ENCODE peak calls at places on chromosomes 11 and 22, in seven cellular contexts. One of them, this sample, is unnamed.

GRCh38 chr11:106288988-106289387 is 211.5 kb downstream of the AASDHPPT start:
- DNase-seq in GM12878: no peak
- DNase-seq in K562: no peak
- DNase-seq in SK-N-SH: no peak
- DNase-seq in HepG2: no peak
- DNase-seq in H1: no peak
- DNase-seq in GM12892: no peak
- DNase-seq in this sample: no peak

GRCh38 chr22:19201858-19202798 is 23.6 kb upstream of the SLC25A1 start:
- DNase-seq in GM12878: no peak
- DNase-seq in K562: peak
- DNase-seq in SK-N-SH: no peak
- DNase-seq in HepG2: no peak
- DNase-seq in H1: no peak
- DNase-seq in GM12892: no peak
- DNase-seq in this sample: no peak

GRCh38 chr22:23305321-23305910 is 125.1 kb downstream of the BCR start:
- DNase-seq in GM12878: no peak
- DNase-seq in K562: no peak
- DNase-seq in SK-N-SH: peak
- DNase-seq in HepG2: no peak
- DNase-seq in H1: no peak
- DNase-seq in GM12892: no peak
- DNase-seq in this sample: no peak

GRCh38 chr22:25174888-25175411 is 24.7 kb upstream of the CRYBB3 start:
- DNase-seq in GM12878: no peak
- DNase-seq in K562: no peak
- DNase-seq in SK-N-SH: no peak
- DNase-seq in HepG2: no peak
- DNase-seq in H1: no peak
- DNase-seq in GM12892: no peak
- DNase-seq in this sample: no peak

GRCh38 chr11:2741377-2742131 is 41.8 kb upstream of the KCNQ1OT1 start:
- DNase-seq in GM12878: no peak
- DNase-seq in K562: peak
- DNase-seq in SK-N-SH: no peak
- DNase-seq in HepG2: no peak
- DNase-seq in H1: no peak
- DNase-seq in GM12892: no peak
- DNase-seq in this sample: no peak

GRCh38 chr11:8442301-8442700 is 151.7 kb downstream of the STK33 start:
- DNase-seq in GM12878: no peak
- DNase-seq in K562: no peak
- DNase-seq in SK-N-SH: peak
- DNase-seq in HepG2: peak
- DNase-seq in H1: no peak
- DNase-seq in GM12892: no peak
- DNase-seq in this sample: no peak

GRCh38 chr11:1502168-1502955 is 15.8 kb upstream of the MOB2 start:
- DNase-seq in GM12878: no peak
- DNase-seq in K562: no peak
- DNase-seq in SK-N-SH: no peak
- DNase-seq in HepG2: no peak
- DNase-seq in H1: no peak
- DNase-seq in GM12892: no peak
- DNase-seq in this sample: no peak

GRCh38 chr22:46828323-46829139 is 66.1 kb downstream of the TBC1D22A start:
- DNase-seq in GM12878: no peak
- DNase-seq in K562: no peak
- DNase-seq in SK-N-SH: peak
- DNase-seq in HepG2: no peak
- DNase-seq in H1: no peak
- DNase-seq in GM12892: no peak
- DNase-seq in this sample: no peak

GRCh38 chr11:94873910-94874575 is 99.3 kb downstream of the CWC15 start:
- DNase-seq in GM12878: no peak
- DNase-seq in K562: no peak
- DNase-seq in SK-N-SH: no peak
- DNase-seq in HepG2: no peak
- DNase-seq in H1: no peak
- DNase-seq in GM12892: no peak
- DNase-seq in this sample: no peak

GRCh38 chr11:47523491-47524199 is 29.3 kb downstream of the CELF1 start:
- DNase-seq in GM12878: no peak
- DNase-seq in K562: peak
- DNase-seq in SK-N-SH: no peak
- DNase-seq in HepG2: peak
- DNase-seq in H1: no peak
- DNase-seq in GM12892: no peak
- DNase-seq in this sample: no peak

GRCh38 chr11:37352485-37352884 is 754.4 kb upstream of the RAG2 start:
- DNase-seq in GM12878: no peak
- DNase-seq in K562: no peak
- DNase-seq in SK-N-SH: no peak
- DNase-seq in HepG2: no peak
- DNase-seq in H1: no peak
- DNase-seq in GM12892: no peak
- DNase-seq in this sample: no peak

GRCh38 chr11:31096191-31096590 is 273.3 kb downstream of the DCDC1 start:
- DNase-seq in GM12878: no peak
- DNase-seq in K562: no peak
- DNase-seq in SK-N-SH: no peak
- DNase-seq in HepG2: no peak
- DNase-seq in H1: no peak
- DNase-seq in GM12892: no peak
- DNase-seq in this sample: no peak

GRCh38 chr11:19460718-19461405 is 220.1 kb upstream of the E2F8 start:
- DNase-seq in GM12878: no peak
- DNase-seq in K562: no peak
- DNase-seq in SK-N-SH: peak
- DNase-seq in HepG2: no peak
- DNase-seq in H1: no peak
- DNase-seq in GM12892: no peak
- DNase-seq in this sample: no peak

GRCh38 chr11:120168960-120169681 is 31.2 kb upstream of the TRIM29 start:
- DNase-seq in GM12878: no peak
- DNase-seq in K562: peak
- DNase-seq in SK-N-SH: peak
- DNase-seq in HepG2: peak
- DNase-seq in H1: peak
- DNase-seq in GM12892: peak
- DNase-seq in this sample: peak

GRCh38 chr22:26438006-26438405 is 8.9 kb downstream of the ASPHD2 start:
- DNase-seq in GM12878: no peak
- DNase-seq in K562: no peak
- DNase-seq in SK-N-SH: no peak
- DNase-seq in HepG2: no peak
- DNase-seq in H1: no peak
- DNase-seq in GM12892: no peak
- DNase-seq in this sample: no peak

GRCh38 chr11:70233511-70233919 is 30.4 kb downstream of the FADD start:
- DNase-seq in GM12878: no peak
- DNase-seq in K562: peak
- DNase-seq in SK-N-SH: no peak
- DNase-seq in HepG2: peak
- DNase-seq in H1: no peak
- DNase-seq in GM12892: no peak
- DNase-seq in this sample: no peak
- TF ChIP-seq POLR2AphosphoS5 in GM12878: no peak
- TF ChIP-seq POLR2AphosphoS5 in K562: no peak
- TF ChIP-seq POLR2AphosphoS5 in SK-N-SH: no peak
- TF ChIP-seq POLR2AphosphoS5 in HepG2: no peak
- TF ChIP-seq POLR2AphosphoS5 in H1: no peak
- TF ChIP-seq POLR2AphosphoS5 in GM12892: no peak
- TF ChIP-seq POLR2AphosphoS5 in this sample: no peak

DNA sequence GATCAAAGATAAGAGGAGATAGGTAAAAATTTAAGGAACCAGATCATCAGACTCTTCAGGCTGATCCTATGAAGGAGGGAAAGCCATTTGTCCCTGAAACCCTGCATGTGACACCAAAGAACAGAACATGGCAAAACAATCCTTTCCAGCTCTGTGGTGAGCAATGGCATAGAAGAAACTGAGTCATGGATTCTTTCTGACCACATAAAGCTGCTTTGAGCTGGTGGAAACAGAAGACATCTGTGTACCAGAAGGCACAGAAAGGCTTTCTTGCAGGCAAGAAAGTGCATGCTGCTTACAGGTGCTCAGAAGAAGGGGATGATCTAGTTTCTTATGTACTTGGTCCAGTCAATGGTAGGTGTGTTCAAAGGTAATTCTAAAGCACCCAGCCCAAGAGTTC is 45.0 kb upstream of the APOA1 start:
- DNase-seq in GM12878: no peak
- DNase-seq in K562: no peak
- DNase-seq in SK-N-SH: no peak
- DNase-seq in HepG2: no peak
- DNase-seq in H1: no peak
- DNase-seq in GM12892: no peak
- DNase-seq in this sample: no peak
- TF ChIP-seq TAF1 in GM12878: no peak
- TF ChIP-seq TAF1 in K562: no peak
- TF ChIP-seq TAF1 in SK-N-SH: no peak
- TF ChIP-seq TAF1 in HepG2: no peak
- TF ChIP-seq TAF1 in H1: no peak
- TF ChIP-seq TAF1 in GM12892: no peak
- TF ChIP-seq TAF1 in this sample: no peak

GRCh38 chr11:124717421-124717785 is 22.3 kb upstream of the NRGN start:
- DNase-seq in GM12878: no peak
- DNase-seq in K562: no peak
- DNase-seq in SK-N-SH: no peak
- DNase-seq in HepG2: no peak
- DNase-seq in H1: no peak
- DNase-seq in GM12892: no peak
- DNase-seq in this sample: no peak

GRCh38 chr11:124716596-124716995 is 23.1 kb upstream of the NRGN start:
- DNase-seq in GM12878: no peak
- DNase-seq in K562: no peak
- DNase-seq in SK-N-SH: no peak
- DNase-seq in HepG2: no peak
- DNase-seq in H1: no peak
- DNase-seq in GM12892: no peak
- DNase-seq in this sample: no peak

GRCh38 chr11:124718801-124719200 is 20.9 kb upstream of the NRGN start:
- DNase-seq in GM12878: no peak
- DNase-seq in K562: no peak
- DNase-seq in SK-N-SH: no peak
- DNase-seq in HepG2: no peak
- DNase-seq in H1: no peak
- DNase-seq in GM12892: no peak
- DNase-seq in this sample: no peak

GRCh38 chr11:124719534-124719933 is 20.2 kb upstream of the NRGN start:
- DNase-seq in GM12878: no peak
- DNase-seq in K562: no peak
- DNase-seq in SK-N-SH: no peak
- DNase-seq in HepG2: no peak
- DNase-seq in H1: no peak
- DNase-seq in GM12892: no peak
- DNase-seq in this sample: no peak

DNA sequence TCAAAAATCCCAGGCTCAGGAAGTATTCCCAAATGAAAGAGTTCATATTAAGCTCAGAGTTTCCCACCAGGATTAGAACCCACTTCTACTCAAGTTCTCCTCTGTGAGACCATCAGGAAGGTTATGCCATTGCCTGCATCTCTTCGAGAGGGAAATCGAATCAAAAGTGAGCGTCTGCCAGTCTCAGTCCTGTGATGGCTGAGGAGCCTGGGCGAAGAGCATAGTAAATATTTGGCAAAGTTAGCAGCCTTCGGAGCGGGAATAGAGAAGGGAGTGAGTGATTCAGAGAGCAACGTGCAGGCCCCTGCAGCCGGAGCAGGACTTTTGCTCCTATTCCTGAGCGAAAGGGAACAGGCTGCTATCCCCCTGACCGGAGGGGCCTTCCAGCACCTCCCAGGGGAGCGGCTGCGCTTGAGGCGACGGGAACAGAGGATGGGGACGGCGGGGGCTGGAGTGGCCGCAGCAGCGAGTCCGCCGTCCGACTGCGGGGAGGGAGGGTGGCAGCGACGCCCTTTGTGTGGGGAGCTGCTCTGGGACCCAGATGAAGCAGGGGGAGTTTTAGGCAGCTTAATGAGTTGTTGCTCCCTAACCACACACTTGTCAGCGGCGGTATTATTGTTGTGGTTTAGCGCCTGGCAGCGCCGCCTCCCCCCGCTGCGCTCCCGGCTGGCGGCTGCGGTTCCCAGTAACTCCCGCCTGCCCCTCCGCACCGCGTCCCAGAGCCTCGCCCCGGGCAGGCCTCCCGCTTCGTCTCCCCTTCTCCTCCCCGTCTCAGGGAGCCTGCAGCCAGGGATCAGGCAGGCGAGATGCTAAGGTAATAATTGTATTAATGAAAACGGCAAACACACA is 21.7 kb upstream of the NRGN start:
- DNase-seq in GM12878: no peak
- DNase-seq in K562: no peak
- DNase-seq in SK-N-SH: peak
- DNase-seq in HepG2: peak
- DNase-seq in H1: no peak
- DNase-seq in GM12892: no peak
- DNase-seq in this sample: no peak
- TF ChIP-seq POLR2AphosphoS5 in GM12878: no peak
- TF ChIP-seq POLR2AphosphoS5 in K562: no peak
- TF ChIP-seq POLR2AphosphoS5 in SK-N-SH: no peak
- TF ChIP-seq POLR2AphosphoS5 in HepG2: no peak
- TF ChIP-seq POLR2AphosphoS5 in H1: no peak
- TF ChIP-seq POLR2AphosphoS5 in GM12892: no peak
- TF ChIP-seq POLR2AphosphoS5 in this sample: no peak

GRCh38 chr11:11291432-11292015 is 61.5 kb downstream of the CSNK2A3 start:
- DNase-seq in GM12878: no peak
- DNase-seq in K562: no peak
- DNase-seq in SK-N-SH: no peak
- DNase-seq in HepG2: peak
- DNase-seq in H1: no peak
- DNase-seq in GM12892: no peak
- DNase-seq in this sample: no peak

GRCh38 chr11:11293798-11294611 is 59.0 kb downstream of the CSNK2A3 start:
- DNase-seq in GM12878: no peak
- DNase-seq in K562: no peak
- DNase-seq in SK-N-SH: peak
- DNase-seq in HepG2: no peak
- DNase-seq in H1: no peak
- DNase-seq in GM12892: no peak
- DNase-seq in this sample: no peak

GRCh38 chr11:11288972-11289616 is 64.0 kb downstream of the CSNK2A3 start:
- DNase-seq in GM12878: no peak
- DNase-seq in K562: no peak
- DNase-seq in SK-N-SH: no peak
- DNase-seq in HepG2: no peak
- DNase-seq in H1: no peak
- DNase-seq in GM12892: no peak
- DNase-seq in this sample: no peak

GRCh38 chr11:11292839-11293238 is 60.2 kb downstream of the CSNK2A3 start:
- DNase-seq in GM12878: no peak
- DNase-seq in K562: no peak
- DNase-seq in SK-N-SH: no peak
- DNase-seq in HepG2: no peak
- DNase-seq in H1: no peak
- DNase-seq in GM12892: no peak
- DNase-seq in this sample: no peak

DNA sequence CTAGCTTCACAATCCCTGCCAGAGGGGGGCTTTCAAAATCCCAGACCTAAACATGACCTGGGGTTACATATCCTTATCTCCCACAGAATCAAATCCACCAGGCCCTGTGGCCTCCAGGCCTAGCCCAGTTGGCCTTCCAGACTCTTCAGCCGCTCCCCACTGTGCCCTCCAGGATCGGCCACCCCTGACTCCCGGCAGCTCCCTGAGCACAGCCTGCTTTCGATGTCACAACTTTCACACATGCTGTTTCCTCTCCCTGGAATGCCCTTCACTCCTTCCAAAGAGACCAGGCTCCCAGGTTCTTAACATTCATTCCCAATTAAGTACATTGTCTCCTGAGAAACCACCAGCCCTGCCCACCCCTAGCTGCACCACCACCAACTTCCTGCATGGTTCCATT is 62.7 kb downstream of the CSNK2A3 start:
- DNase-seq in GM12878: no peak
- DNase-seq in K562: no peak
- DNase-seq in SK-N-SH: no peak
- DNase-seq in HepG2: no peak
- DNase-seq in H1: no peak
- DNase-seq in GM12892: no peak
- DNase-seq in this sample: no peak
- TF ChIP-seq TAF1 in GM12878: no peak
- TF ChIP-seq TAF1 in K562: no peak
- TF ChIP-seq TAF1 in SK-N-SH: no peak
- TF ChIP-seq TAF1 in HepG2: no peak
- TF ChIP-seq TAF1 in H1: no peak
- TF ChIP-seq TAF1 in GM12892: no peak
- TF ChIP-seq TAF1 in this sample: no peak